ENCODE peak calls at places on chromosome 11, in seven cellular contexts. K is A549, C is breast epithelium, R is RWPE1, O is lower leg skin, Q is thoracic aorta, V is dorsolateral prefrontal cortex. M is an unnamed sample.

GRCh38 chr11:73308963-73309960 is 1.2 kb downstream of the ARHGEF17 start:
- DNase-seq in R (peak; percentile 89), O (peak; percentile 97), V (no peak), K (peak; percentile 88), Q (peak; percentile 75), C (peak; percentile 94), M (no peak)

GRCh38 chr11:63961608-63962412 is 12.6 kb upstream of the COX8A start:
- DNase-seq in Q (no peak), O (no peak), R (peak; percentile 87), V (no peak), K (peak; percentile 21), C (no peak), M (no peak)

GRCh38 chr11:63527667-63528066 is 8.9 kb upstream of the PLAAT4 start:
- DNase-seq in V (no peak), R (no peak), Q (no peak), K (no peak), O (no peak), C (no peak), M (no peak)

GRCh38 chr11:40133526-40133925 is 1325.9 kb downstream of the LRRC4C start:
- DNase-seq in O (no peak), K (no peak), R (no peak), V (no peak), C (no peak), Q (no peak), M (no peak)

GRCh38 chr11:65606876-65607613 is 7.0 kb downstream of the MAP3K11 start:
- DNase-seq in O (peak; percentile 98), Q (peak; percentile 85), K (peak; percentile 70), V (peak; percentile 95), R (peak; percentile 90), C (peak; percentile 85), M (peak; percentile 79)

GRCh38 chr11:100682247-100682969 is 4.7 kb upstream of the ARHGAP42 start:
- DNase-seq in C (no peak), Q (no peak), R (peak; percentile 18), V (no peak), K (peak; percentile 45), O (no peak), M (no peak)

GRCh38 chr11:108871152-108871551 is 206.3 kb downstream of the DDX10 start:
- DNase-seq in K (peak; percentile 57), R (no peak), Q (no peak), O (no peak), V (no peak), C (no peak), M (no peak)

GRCh38 chr11:115623021-115623451 is 118.8 kb upstream of the CADM1 start:
- DNase-seq in V (peak; percentile 45), R (peak; percentile 74), Q (peak; percentile 59), C (no peak), K (peak; percentile 23), O (peak; percentile 89), M (peak; percentile 53)

GRCh38 chr11:119684361-119685072 is 44.5 kb downstream of the NECTIN1 start:
- DNase-seq in K (peak; percentile 10), V (no peak), C (no peak), O (no peak), R (peak; percentile 89), Q (no peak), M (no peak)

GRCh38 chr11:72129381-72129780 is 6.1 kb upstream of the FOLR3 start:
- DNase-seq in K (no peak), Q (no peak), C (no peak), V (no peak), R (no peak), O (peak; percentile 14), M (no peak)

GRCh38 chr11:69825037-69825834 is 6.0 kb upstream of the FGF3 start:
- DNase-seq in K (peak; percentile 26), R (peak; percentile 48), Q (no peak), O (no peak), C (no peak), V (no peak), M (no peak)

GRCh38 chr11:74520316-74520715 is 26.8 kb upstream of the LIPT2 start:
- DNase-seq in V (no peak), Q (no peak), O (no peak), C (no peak), R (no peak), K (no peak), M (no peak)

GRCh38 chr11:134654161-134654915 is 242.3 kb upstream of the B3GAT1 start:
- DNase-seq in K (no peak), R (no peak), O (peak; percentile 71), C (peak; percentile 24), Q (no peak), V (peak; percentile 29), M (no peak)

GRCh38 chr11:69353696-69354544 is 60.0 kb downstream of the MYEOV start:
- DNase-seq in R (no peak), K (no peak), V (no peak), O (peak; percentile 68), Q (no peak), C (no peak), M (no peak)

GRCh38 chr11:27460571-27460970 is 12.0 kb downstream of the LGR4 start:
- DNase-seq in K (no peak), O (no peak), Q (no peak), C (no peak), V (no peak), R (no peak), M (no peak)

GRCh38 chr11:72398058-72398758 is 36.1 kb downstream of the CLPB start:
- DNase-seq in R (no peak), O (no peak), C (no peak), K (no peak), Q (no peak), V (no peak), M (no peak)

GRCh38 chr11:534592-535518 is 521 bp downstream of the HRAS start:
- DNase-seq in K (no peak), O (peak; percentile 95), C (peak; percentile 72), R (peak; percentile 79), Q (no peak), V (no peak), M (no peak)

GRCh38 chr11:88059326-88059725 is 115.9 kb downstream of the RAB38 start:
- DNase-seq in K (no peak), Q (no peak), R (no peak), V (no peak), C (no peak), O (no peak), M (no peak)

GRCh38 chr11:62707277-62707771 is at the start of the genes BSCL2 and GNG3:
- DNase-seq in R (no peak), C (no peak), V (peak; percentile 97), O (no peak), K (peak; percentile 39), Q (no peak), M (no peak)

GRCh38 chr11:69546735-69547370 is 65.4 kb downstream of the LINC01488 start:
- DNase-seq in O (no peak), R (no peak), Q (no peak), V (no peak), C (peak; percentile 9), K (no peak), M (no peak)

GRCh38 chr11:116438651-116439479 is 333.9 kb downstream of the BUD13 start:
- DNase-seq in O (peak; percentile 12), C (no peak), Q (no peak), K (no peak), R (no peak), V (peak; percentile 68), M (no peak)

GRCh38 chr11:64842851-64843841 is 1.3 kb downstream of the CDC42BPG start:
- DNase-seq in C (peak; percentile 80), R (peak; percentile 94), V (no peak), K (peak; percentile 59), O (no peak), Q (no peak), M (no peak)

GRCh38 chr11:1222491-1223345 is at the start of gene MUC5B:
- DNase-seq in R (no peak), K (peak; percentile 83), Q (no peak), C (peak; percentile 51), O (peak; percentile 85), V (no peak), M (no peak)

GRCh38 chr11:69000831-69001245 is 12.2 kb downstream of the MRGPRF start:
- DNase-seq in C (peak; percentile 56), K (peak; percentile 63), Q (no peak), V (peak; percentile 28), O (peak; percentile 90), R (peak; percentile 61), M (no peak)

GRCh38 chr11:70862093-70862492 is 390.3 kb downstream of the SHANK2 start:
- DNase-seq in R (no peak), V (no peak), Q (no peak), O (no peak), C (no peak), K (no peak), M (no peak)

GRCh38 chr11:35507688-35508087 is 17.7 kb downstream of the PAMR1 start:
- DNase-seq in O (no peak), Q (no peak), R (no peak), C (no peak), K (peak; percentile 6), V (no peak), M (no peak)
- TF ChIP-seq CTCF in O (no peak), Q (no peak), R (no peak), C (no peak), K (no peak), V (no peak), M (no peak)

DNA sequence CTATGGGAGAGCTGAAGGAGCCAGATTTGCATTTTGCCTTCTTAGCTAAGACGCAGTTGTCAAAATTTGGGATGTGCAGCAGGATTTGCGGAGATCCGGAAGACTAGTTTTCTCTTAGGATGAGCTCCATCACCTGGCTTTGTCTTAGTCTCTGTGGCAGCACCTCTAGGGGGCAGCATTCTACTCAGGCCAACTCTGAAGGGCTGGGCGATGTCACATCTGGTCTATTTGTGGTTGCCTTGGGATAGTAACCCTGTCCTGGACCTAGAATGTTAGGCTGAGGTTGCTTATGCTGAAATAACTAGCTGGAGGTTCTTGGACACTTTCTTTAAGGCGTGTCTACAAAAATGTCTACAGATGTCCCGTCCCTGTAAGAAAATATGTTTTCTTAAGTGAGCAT is 116.2 kb downstream of the FAT3 start:
- DNase-seq in Q (no peak), R (no peak), K (peak; percentile 45), C (no peak), V (no peak), O (no peak), M (no peak)
- TF ChIP-seq CTCF in Q (no peak), R (no peak), K (peak; percentile 24), C (no peak), V (peak; percentile 36), O (no peak), M (no peak)

GRCh38 chr11:2267871-2268825 is 2.2 kb downstream of the ASCL2 start:
- DNase-seq in R (no peak), V (no peak), K (no peak), C (peak; percentile 49), O (peak; percentile 82), Q (no peak), M (peak; percentile 23)

GRCh38 chr11:2268911-2269600 is 1.3 kb downstream of the ASCL2 start:
- DNase-seq in V (no peak), O (peak; percentile 91), Q (no peak), K (no peak), C (peak; percentile 63), R (peak; percentile 73), M (peak; percentile 52)

GRCh38 chr11:2270322-2271076 is at the start of gene ASCL2:
- DNase-seq in O (peak; percentile 85), C (peak; percentile 44), V (no peak), Q (no peak), R (no peak), K (no peak), M (peak; percentile 20)

GRCh38 chr11:2271077-2271326 is 614 bp upstream of the ASCL2 start:
- DNase-seq in R (no peak), K (no peak), V (no peak), C (peak; percentile 47), Q (no peak), O (peak; percentile 90), M (peak; percentile 22)

GRCh38 chr11:2269601-2270321 is 627 bp downstream of the ASCL2 start:
- DNase-seq in K (peak; percentile 85), O (peak; percentile 82), R (peak; percentile 65), C (peak; percentile 58), V (no peak), Q (no peak), M (peak; percentile 14)
- TF ChIP-seq CTCF in K (peak; percentile 35), O (no peak), R (peak; percentile 68), C (no peak), V (no peak), Q (no peak), M (no peak)

GRCh38 chr11:111528557-111528956 is 12.0 kb upstream of the LAYN start:
- DNase-seq in Q (no peak), V (no peak), O (no peak), R (no peak), C (no peak), K (no peak), M (no peak)
- TF ChIP-seq CTCF in Q (no peak), V (no peak), O (no peak), R (no peak), C (no peak), K (no peak), M (no peak)

M was measured in omental fat pad.